ENCODE peak calls at places on chromosomes 11 and 22, in eight cellular contexts. M is stimulated activated naive CD8-positive, alpha-beta T cell treated with anti-CD3 and anti-CD28 coated beads, Interleukin-15, Interleukin-2, amounts not matched to agents 100 U/mL and 50 U/mL, for 24 hours; L is colonic mucosa; T is thoracic aorta; R is NCI-H1092; S is skeletal muscle cell; B is endothelial cell; A is type B pancreatic cell. O is an unnamed sample.

GRCh38 chr22:26394787-26395186 is 34.3 kb upstream of the ASPHD2 start:
- DNase-seq in S (no peak), T (no peak), B (no peak), L (no peak), R (peak), M (no peak), A (no peak), O (peak)

GRCh38 chr11:19917069-19917468 is 204.4 kb downstream of the NAV2 start:
- DNase-seq in T (no peak), S (no peak), L (no peak), R (no peak), A (no peak), B (no peak), M (no peak), O (no peak)

GRCh38 chr11:44304091-44305084 is 5.6 kb downstream of the ALX4 start:
- DNase-seq in S (no peak), M (no peak), A (no peak), L (no peak), T (no peak), B (no peak), R (no peak), O (peak)

GRCh38 chr22:26172389-26172990 is 3.2 kb downstream of the SEZ6L start:
- DNase-seq in S (no peak), R (peak), T (no peak), L (peak), M (peak), A (no peak), B (peak), O (peak)

GRCh38 chr22:19059481-19060278 is 62.5 kb downstream of the DGCR2 start:
- DNase-seq in A (peak), T (no peak), B (no peak), M (no peak), L (no peak), S (no peak), R (no peak), O (no peak)

GRCh38 chr11:59822989-59823566 is 12.5 kb upstream of the MRPL16 start:
- DNase-seq in R (peak), S (no peak), L (peak), M (peak), T (no peak), A (no peak), B (peak), O (no peak)

GRCh38 chr22:22021160-22021750 is 38.7 kb upstream of the TOP3B start:
- DNase-seq in R (no peak), M (no peak), A (no peak), S (no peak), B (no peak), T (no peak), L (no peak), O (peak)

GRCh38 chr11:45089845-45090499 is 56.5 kb upstream of the PRDM11 start:
- DNase-seq in T (no peak), L (no peak), B (no peak), M (peak), A (no peak), R (no peak), S (no peak), O (peak)

GRCh38 chr11:72084076-72084475 is 3.4 kb downstream of the LRRC51 start:
- DNase-seq in T (no peak), B (no peak), S (no peak), R (no peak), M (no peak), L (no peak), A (no peak), O (no peak)

GRCh38 chr22:31968022-31968421 is 23.7 kb downstream of the YWHAH start:
- DNase-seq in A (no peak), R (no peak), T (no peak), B (no peak), L (no peak), S (no peak), M (no peak), O (no peak)

GRCh38 chr11:121890377-121890776 is 225.6 kb downstream of the BLID start:
- DNase-seq in T (no peak), A (no peak), M (no peak), L (no peak), R (no peak), B (no peak), S (peak), O (no peak)

GRCh38 chr11:92482502-92482901 is 257.9 kb downstream of the FAT3 start:
- DNase-seq in B (no peak), S (no peak), L (no peak), A (no peak), T (no peak), M (no peak), R (no peak), O (no peak)

GRCh38 chr22:22520020-22520656 is at the start of gene ZNF280A:
- DNase-seq in B (no peak), A (no peak), M (no peak), R (no peak), S (peak), L (no peak), T (no peak), O (peak)

GRCh38 chr11:3614742-3615171 is 27.0 kb downstream of the ART5 start:
- DNase-seq in R (no peak), B (no peak), S (no peak), L (no peak), A (no peak), T (no peak), M (peak), O (peak)

GRCh38 chr22:37248251-37248650 is 4.2 kb upstream of the RAC2 start:
- DNase-seq in M (no peak), B (no peak), A (no peak), T (no peak), L (no peak), R (no peak), S (no peak), O (no peak)

GRCh38 chr11:106917973-106918372 is 100.3 kb downstream of the GUCY1A2 start:
- DNase-seq in S (no peak), M (peak), L (no peak), B (peak), A (no peak), R (no peak), T (no peak), O (peak)

GRCh38 chr11:115498354-115498753 is 5.9 kb downstream of the CADM1 start:
- DNase-seq in B (no peak), T (no peak), L (no peak), M (no peak), A (no peak), S (no peak), R (peak), O (no peak)

GRCh38 chr11:121965330-121965729 is 150.7 kb downstream of the BLID start:
- DNase-seq in T (no peak), S (peak), B (no peak), M (no peak), A (no peak), R (no peak), L (no peak), O (peak)

GRCh38 chr22:41964106-41964494 is 5.1 kb upstream of the SEPTIN3 start:
- DNase-seq in B (no peak), R (no peak), A (no peak), S (no peak), M (no peak), L (no peak), T (no peak), O (no peak)

GRCh38 chr11:46387456-46387855 is 4.1 kb downstream of the CHRM4 start:
- DNase-seq in A (no peak), L (no peak), B (no peak), S (no peak), M (no peak), T (no peak), R (no peak), O (no peak)

GRCh38 chr11:102007567-102008437 is 39.4 kb upstream of the CFAP300 start:
- DNase-seq in S (peak), A (no peak), R (no peak), M (no peak), T (no peak), B (no peak), L (peak), O (no peak)

O was measured in ELF-1.